ENCODE peak calls at places on chromosome 12, in six cellular contexts. L is Caki2; Q is CD8-positive, alpha-beta memory T cell; Y is brain microvascular endothelial cell; K is bronchial epithelial cell; H is fibroblast of pulmonary artery. D is an unnamed sample.

GRCh38 chr12:15677696-15678095 is 111.5 kb downstream of the EPS8 start:
- DNase-seq in L (no peak), Q (no peak), Y (no peak), K (no peak), H (no peak), D (no peak)

GRCh38 chr12:123109319-123109772 is 41.5 kb downstream of the PITPNM2 start:
- DNase-seq in L (no peak), Q (no peak), Y (no peak), K (no peak), H (no peak), D (no peak)

GRCh38 chr12:107322063-107322462 is 228.7 kb upstream of the CRY1 start:
- DNase-seq in L (no peak), Q (peak), Y (no peak), K (no peak), H (no peak), D (no peak)

GRCh38 chr12:92844147-92844763 is 84.8 kb downstream of the EEA1 start:
- DNase-seq in L (no peak), Q (no peak), Y (no peak), K (no peak), H (no peak), D (no peak)

GRCh38 chr12:121713257-121714155 is 954 bp downstream of the TMEM120B start:
- DNase-seq in L (no peak), Q (peak), Y (no peak), K (no peak), H (peak), D (peak)

GRCh38 chr12:46660719-46661118 is 165.1 kb downstream of the SLC38A4 start:
- DNase-seq in L (no peak), Q (no peak), Y (no peak), K (no peak), H (peak), D (peak)

GRCh38 chr12:60212159-60213000 is 616.6 kb downstream of the SLC16A7 start:
- DNase-seq in L (no peak), Q (no peak), Y (no peak), K (no peak), H (no peak), D (no peak)

GRCh38 chr12:15453613-15454012 is 131.3 kb downstream of the PTPRO start:
- DNase-seq in L (no peak), Q (no peak), Y (no peak), K (no peak), H (no peak), D (no peak)

GRCh38 chr12:66235626-66236281 is 46.7 kb downstream of the IRAK3 start:
- DNase-seq in L (no peak), Q (no peak), Y (peak), K (peak), H (peak), D (peak)

GRCh38 chr12:31412292-31412801 is 86.4 kb upstream of the SINHCAF start:
- DNase-seq in L (no peak), Q (no peak), Y (no peak), K (no peak), H (no peak), D (no peak)

GRCh38 chr12:131928080-131928764 is 854 bp upstream of the PUS1 start:
- DNase-seq in L (no peak), Q (no peak), Y (no peak), K (no peak), H (peak), D (peak)

GRCh38 chr12:108307006-108307405 is 32.1 kb downstream of the CMKLR1 start:
- DNase-seq in L (no peak), Q (no peak), Y (peak), K (no peak), H (peak), D (peak)

GRCh38 chr12:67702136-67702535 is 53.6 kb downstream of the DYRK2 start:
- DNase-seq in L (no peak), Q (no peak), Y (no peak), K (no peak), H (no peak), D (no peak)

GRCh38 chr12:12723147-12723680 is 6.0 kb downstream of the CDKN1B start:
- DNase-seq in L (peak), Q (no peak), Y (no peak), K (peak), H (no peak), D (no peak)

GRCh38 chr12:118980407-118981014 is 830 bp upstream of the SRRM4 start:
- DNase-seq in L (no peak), Q (no peak), Y (no peak), K (no peak), H (no peak), D (no peak)

GRCh38 chr12:119672194-119672593 is 4.3 kb downstream of the PRKAB1 start:
- DNase-seq in L (no peak), Q (no peak), Y (no peak), K (no peak), H (no peak), D (no peak)

GRCh38 chr12:304815-305214 is 42.2 kb upstream of the SLC6A13 start:
- DNase-seq in L (no peak), Q (no peak), Y (no peak), K (peak), H (no peak), D (peak)

GRCh38 chr12:95470300-95470699 is 3.7 kb upstream of the METAP2 start:
- DNase-seq in L (no peak), Q (no peak), Y (no peak), K (peak), H (no peak), D (no peak)

GRCh38 chr12:118059645-118060275 is 1.2 kb downstream of the WSB2 start:
- DNase-seq in L (no peak), Q (no peak), Y (no peak), K (peak), H (peak), D (peak)

GRCh38 chr12:64099430-64099829 is 122.7 kb downstream of the KICS2 start:
- DNase-seq in L (peak), Q (no peak), Y (peak), K (peak), H (peak), D (peak)

GRCh38 chr12:51896236-51896635 is 8.3 kb downstream of the ANKRD33 start:
- DNase-seq in L (no peak), Q (no peak), Y (no peak), K (no peak), H (no peak), D (no peak)

GRCh38 chr12:100927825-100928224 is 133.2 kb downstream of the ANO4 start:
- DNase-seq in L (peak), Q (no peak), Y (peak), K (peak), H (peak), D (peak)

GRCh38 chr12:3275171-3276041 is 198.2 kb downstream of the TSPAN9 start:
- DNase-seq in L (peak), Q (peak), Y (peak), K (peak), H (peak), D (peak)

GRCh38 chr12:106287364-106287763 is 15.2 kb upstream of the TCP11L2 start:
- DNase-seq in L (no peak), Q (no peak), Y (no peak), K (no peak), H (no peak), D (peak)

GRCh38 chr12:4270670-4271432 is 2.7 kb upstream of the CCND2 start:
- DNase-seq in L (no peak), Q (peak), Y (no peak), K (peak), H (peak), D (peak)

GRCh38 chr12:15234011-15234410 is 12.8 kb upstream of the RERG start:
- DNase-seq in L (no peak), Q (no peak), Y (no peak), K (no peak), H (no peak), D (no peak)

GRCh38 chr12:27112891-27113290 is 30.5 kb upstream of the C12orf71 start:
- DNase-seq in L (no peak), Q (no peak), Y (no peak), K (peak), H (peak), D (peak)

GRCh38 chr12:104910196-104910840 is 47.8 kb downstream of the SLC41A2 start:
- DNase-seq in L (no peak), Q (no peak), Y (peak), K (peak), H (peak), D (peak)

GRCh38 chr12:67323007-67323406 is 53.8 kb downstream of the CAND1 start:
- DNase-seq in L (no peak), Q (no peak), Y (no peak), K (no peak), H (no peak), D (no peak)

GRCh38 chr12:5081016-5081415 is 37.3 kb downstream of the KCNA5 start:
- DNase-seq in L (peak), Q (no peak), Y (no peak), K (no peak), H (no peak), D (no peak)

GRCh38 chr12:2179953-2180736 is 127.4 kb downstream of the CACNA1C start:
- DNase-seq in L (peak), Q (no peak), Y (peak), K (peak), H (peak), D (peak)

GRCh38 chr12:6336859-6337744 is 4.8 kb downstream of the TNFRSF1A start:
- DNase-seq in L (no peak), Q (peak), Y (no peak), K (no peak), H (peak), D (no peak)

GRCh38 chr12:114691196-114691595 is 7.2 kb upstream of the TBX3 start:
- DNase-seq in L (no peak), Q (no peak), Y (no peak), K (no peak), H (no peak), D (no peak)

GRCh38 chr12:4984971-4985370 is 58.7 kb upstream of the KCNA5 start:
- DNase-seq in L (no peak), Q (no peak), Y (no peak), K (no peak), H (no peak), D (no peak)

GRCh38 chr12:92505373-92506340 is 197.1 kb upstream of the PLEKHG7 start:
- DNase-seq in L (no peak), Q (peak), Y (peak), K (no peak), H (peak), D (peak)

GRCh38 chr12:79850610-79851299 is 84.1 kb downstream of the PPP1R12A start:
- DNase-seq in L (no peak), Q (no peak), Y (no peak), K (no peak), H (no peak), D (no peak)

D was measured in fibroblast of lung.